ENCODE peak calls at places on chromosomes 6 and 20, in seven cellular contexts. E is CD8-positive, alpha-beta T cell; H is vagina; D is psoas muscle; C is fibroblast of lung; R is right lobe of liver; P is kidney. X is an unnamed sample.

GRCh38 chr6:89797317-89797716 is 22.3 kb downstream of the MDN1 start:
- DNase-seq in E (no peak), C (peak; percentile 69), P (no peak), D (peak; percentile 47), R (no peak), H (no peak), X (peak; percentile 24)

GRCh38 chr6:110547266-110547964 is 71.0 kb upstream of the SLC22A16 start:
- DNase-seq in E (no peak), R (no peak), C (no peak), P (no peak), H (no peak), D (no peak), X (no peak)

GRCh38 chr6:56751604-56752003 is 108.9 kb upstream of the DST start:
- DNase-seq in C (no peak), E (no peak), D (no peak), H (no peak), P (no peak), R (no peak), X (no peak)

GRCh38 chr6:151490996-151491395 is 2.8 kb upstream of the CCDC170 start:
- DNase-seq in C (no peak), P (no peak), D (no peak), E (no peak), H (no peak), R (no peak), X (no peak)

GRCh38 chr20:44637042-44637441 is 14.5 kb downstream of the ADA start:
- DNase-seq in R (no peak), E (no peak), P (no peak), C (no peak), D (no peak), H (no peak), X (no peak)

GRCh38 chr6:14511192-14511591 is 393.6 kb downstream of the CD83 start:
- DNase-seq in P (no peak), E (no peak), R (no peak), C (no peak), D (no peak), H (no peak), X (no peak)

GRCh38 chr6:150599199-150600002 is at the start of gene PLEKHG1:
- DNase-seq in E (peak; percentile 73), D (peak; percentile 77), P (peak; percentile 94), R (peak; percentile 87), C (peak; percentile 38), H (no peak), X (no peak)

GRCh38 chr6:16752206-16752867 is 8.9 kb downstream of the ATXN1 start:
- DNase-seq in C (peak; percentile 91), P (no peak), D (no peak), E (no peak), R (no peak), H (no peak), X (no peak)

GRCh38 chr6:155188707-155189496 is 74.9 kb upstream of the CLDN20 start:
- DNase-seq in E (no peak), P (no peak), R (no peak), H (no peak), D (no peak), C (peak; percentile 99), X (no peak)

GRCh38 chr6:166672624-166673165 is 45.6 kb upstream of the RPS6KA2 start:
- DNase-seq in R (no peak), C (no peak), H (no peak), D (no peak), P (no peak), E (no peak), X (no peak)

GRCh38 chr6:42135722-42136121 is 6.7 kb downstream of the C6orf132 start:
- DNase-seq in E (no peak), D (no peak), H (no peak), R (no peak), C (no peak), P (no peak), X (no peak)

GRCh38 chr20:61949714-61950630 is 115.7 kb downstream of the TAF4 start:
- DNase-seq in H (no peak), D (no peak), C (no peak), P (peak; percentile 55), R (peak; percentile 37), E (peak; percentile 1), X (no peak)

GRCh38 chr20:63847374-63848002 is 13.8 kb upstream of the ABHD16B start:
- DNase-seq in R (no peak), H (no peak), D (no peak), E (no peak), P (peak; percentile 82), C (no peak), X (no peak)

GRCh38 chr6:138105880-138106664 is 1.1 kb downstream of the PERP start:
- DNase-seq in E (no peak), R (no peak), H (no peak), P (no peak), C (peak; percentile 14), D (no peak), X (no peak)

GRCh38 chr6:41708856-41709255 is 26.6 kb downstream of the TFEB start:
- DNase-seq in E (no peak), H (no peak), P (no peak), C (no peak), D (no peak), R (no peak), X (no peak)

GRCh38 chr20:33561981-33562601 is 72.2 kb downstream of the CBFA2T2 start:
- DNase-seq in R (peak; percentile 91), D (peak; percentile 57), H (no peak), P (no peak), C (peak; percentile 91), E (no peak), X (peak; percentile 36)

GRCh38 chr6:122790740-122791679 is 2.0 kb downstream of the SMPDL3A start:
- DNase-seq in D (no peak), C (peak; percentile 68), E (no peak), R (peak; percentile 57), H (no peak), P (no peak), X (no peak)
- H3K4me3 ChIP-seq in D (peak overlapping the region; percentile 90), C (peak overlapping the region; percentile 75), E (no peak overlapping the region), R (peak overlapping the region; percentile 61), H (peak overlapping the region; percentile 70), P (peak overlapping the region; percentile 97), X (peak overlapping the region; percentile 92)

DNA sequence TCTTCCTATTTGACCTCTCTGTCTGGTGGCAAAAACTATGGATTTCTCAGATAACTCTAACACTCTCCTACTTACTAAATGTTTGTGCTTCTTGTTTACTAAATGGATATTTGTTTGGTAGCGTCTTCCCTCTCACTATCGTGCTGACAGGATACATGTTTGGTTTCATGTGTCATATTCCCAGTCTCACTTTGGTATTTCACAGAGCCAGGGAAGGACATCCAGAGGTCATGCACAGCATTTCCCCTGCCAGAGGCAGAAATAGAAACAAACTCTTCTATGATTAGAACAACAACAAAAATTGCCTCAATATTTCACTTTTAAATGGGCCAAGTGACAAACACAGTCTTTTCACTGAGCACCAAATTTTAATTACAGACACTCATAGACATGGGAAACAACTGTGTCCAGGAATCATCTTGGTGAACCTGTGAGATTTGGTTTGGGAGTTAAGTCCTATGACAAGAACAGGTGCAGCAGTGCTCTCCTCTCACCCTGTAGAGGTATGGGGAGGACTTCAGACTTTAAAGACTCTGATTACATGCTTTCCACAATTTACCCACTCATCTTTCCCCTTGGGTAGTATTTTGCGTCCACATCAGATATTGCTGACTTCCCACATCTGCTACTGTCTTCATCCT is 40.3 kb downstream of the TXLNB start:
- DNase-seq in E (no peak), P (no peak), D (no peak), H (no peak), R (no peak), C (no peak), X (no peak)
- H3K27ac ChIP-seq in E (no peak overlapping the region), P (no peak overlapping the region), D (peak overlapping the region; percentile 91), H (no peak overlapping the region), R (no peak overlapping the region), C (no peak overlapping the region), X (peak overlapping the region; percentile 63)

GRCh38 chr6:28838634-28839442 is 84.9 kb downstream of the TRIM27 start:
- DNase-seq in E (peak; percentile 88), R (peak; percentile 87), P (peak; percentile 89), H (no peak), C (peak; percentile 68), D (peak; percentile 79), X (peak; percentile 51)

GRCh38 chr6:28841290-28841689 is 82.5 kb downstream of the TRIM27 start:
- DNase-seq in D (no peak), C (no peak), E (no peak), R (no peak), P (no peak), H (no peak), X (no peak)

GRCh38 chr6:28838289-28838633 is 85.5 kb downstream of the TRIM27 start:
- DNase-seq in E (peak; percentile 82), H (no peak), P (no peak), C (peak; percentile 82), D (peak; percentile 26), R (peak; percentile 67), X (no peak)

GRCh38 chr6:28839443-28840120 is 84.2 kb downstream of the TRIM27 start:
- DNase-seq in E (no peak), P (no peak), C (no peak), R (no peak), D (no peak), H (no peak), X (no peak)
- H3K4me3 ChIP-seq in E (peak overlapping the region; percentile 74), P (peak overlapping the region; percentile 74), C (peak overlapping the region; percentile 91), R (peak overlapping the region; percentile 74), D (peak overlapping the region; percentile 86), H (peak overlapping the region; percentile 44), X (peak overlapping the region; percentile 84)

GRCh38 chr6:129073651-129074419 is 190.9 kb downstream of the LAMA2 start:
- DNase-seq in H (no peak), D (no peak), R (no peak), E (no peak), C (peak; percentile 58), P (no peak), X (no peak)

GRCh38 chr6:129069006-129069405 is 186.1 kb downstream of the LAMA2 start:
- DNase-seq in E (no peak), D (no peak), C (peak; percentile 10), P (no peak), R (no peak), H (no peak), X (no peak)
- H3K27ac ChIP-seq in E (no peak overlapping the region), D (no peak overlapping the region), C (no peak overlapping the region), P (no peak overlapping the region), R (no peak overlapping the region), H (no peak overlapping the region), X (no peak overlapping the region)

GRCh38 chr6:10417681-10418104 is 2.8 kb upstream of the TFAP2A start:
- DNase-seq in C (no peak), P (no peak), H (no peak), D (no peak), R (no peak), E (no peak), X (no peak)

GRCh38 chr6:10414766-10415592 is at the start of gene TFAP2A:
- DNase-seq in R (no peak), C (no peak), P (no peak), D (no peak), H (no peak), E (no peak), X (no peak)

GRCh38 chr6:10416863-10417641 is 2.2 kb upstream of the TFAP2A start:
- DNase-seq in D (no peak), H (no peak), C (no peak), E (no peak), R (no peak), P (no peak), X (no peak)

GRCh38 chr6:10415593-10416480 is 963 bp upstream of the TFAP2A start:
- DNase-seq in P (no peak), D (no peak), H (no peak), C (no peak), R (no peak), E (no peak), X (no peak)

GRCh38 chr6:10416516-10416862 is 1.6 kb upstream of the TFAP2A start:
- DNase-seq in R (no peak), C (no peak), P (no peak), E (no peak), H (no peak), D (no peak), X (no peak)
- H3K4me3 ChIP-seq in R (no peak overlapping the region), C (no peak overlapping the region), P (peak overlapping the region; percentile 37), E (no peak overlapping the region), H (peak overlapping the region; percentile 81), D (no peak overlapping the region), X (peak overlapping the region; percentile 58)

X was measured in thoracic aorta.